ENCODE peak calls at places on chromosomes 5 and 9, in six cellular contexts. A is MM.1S, D is nephron progenitor cell, Q is A549, B is fibroblast of the aortic adventitia, T is neural crest cell. W is an unnamed sample.

GRCh38 chr9:21871256-21871975 is 69.0 kb downstream of the MTAP start:
- DNase-seq in T (no peak), A (no peak), B (no peak), D (no peak), Q (no peak), W (no peak)

GRCh38 chr9:105908069-105908468 is 213.7 kb downstream of the TMEM38B start:
- DNase-seq in Q (no peak), T (no peak), B (no peak), A (no peak), D (no peak), W (no peak)

GRCh38 chr9:23492126-23493002 is 333.7 kb downstream of the ELAVL2 start:
- DNase-seq in Q (peak; percentile 47), B (peak; percentile 54), T (peak; percentile 21), A (peak; percentile 33), D (peak; percentile 17), W (peak; percentile 18)

GRCh38 chr5:141753971-141754713 is 72.1 kb upstream of the ARAP3 start:
- DNase-seq in Q (peak; percentile 34), D (peak; percentile 74), T (peak; percentile 44), A (peak; percentile 59), B (peak; percentile 58), W (peak; percentile 70)

GRCh38 chr5:10030219-10030831 is 219.4 kb downstream of the ATPSCKMT start:
- DNase-seq in B (peak; percentile 64), A (no peak), D (peak; percentile 18), T (no peak), Q (peak; percentile 20), W (no peak)

GRCh38 chr5:141843156-141843927 is 34.9 kb downstream of the PCDH1 start:
- DNase-seq in B (peak; percentile 29), T (no peak), D (no peak), A (no peak), Q (no peak), W (no peak)

GRCh38 chr9:114249424-114250234 is 73.3 kb upstream of the ORM1 start:
- DNase-seq in T (no peak), B (no peak), A (no peak), D (no peak), Q (no peak), W (no peak)

GRCh38 chr9:135049460-135049859 is 38.0 kb upstream of the OLFM1 start:
- DNase-seq in T (no peak), B (no peak), Q (no peak), A (no peak), D (no peak), W (no peak)

GRCh38 chr5:149314571-149315111 is 30.7 kb upstream of the GRPEL2 start:
- DNase-seq in Q (no peak), B (no peak), D (no peak), A (no peak), T (no peak), W (no peak)
- TF ChIP-seq CTCF in Q (no peak), B (no peak), D (no peak), A (no peak), T (no peak), W (no peak)

DNA sequence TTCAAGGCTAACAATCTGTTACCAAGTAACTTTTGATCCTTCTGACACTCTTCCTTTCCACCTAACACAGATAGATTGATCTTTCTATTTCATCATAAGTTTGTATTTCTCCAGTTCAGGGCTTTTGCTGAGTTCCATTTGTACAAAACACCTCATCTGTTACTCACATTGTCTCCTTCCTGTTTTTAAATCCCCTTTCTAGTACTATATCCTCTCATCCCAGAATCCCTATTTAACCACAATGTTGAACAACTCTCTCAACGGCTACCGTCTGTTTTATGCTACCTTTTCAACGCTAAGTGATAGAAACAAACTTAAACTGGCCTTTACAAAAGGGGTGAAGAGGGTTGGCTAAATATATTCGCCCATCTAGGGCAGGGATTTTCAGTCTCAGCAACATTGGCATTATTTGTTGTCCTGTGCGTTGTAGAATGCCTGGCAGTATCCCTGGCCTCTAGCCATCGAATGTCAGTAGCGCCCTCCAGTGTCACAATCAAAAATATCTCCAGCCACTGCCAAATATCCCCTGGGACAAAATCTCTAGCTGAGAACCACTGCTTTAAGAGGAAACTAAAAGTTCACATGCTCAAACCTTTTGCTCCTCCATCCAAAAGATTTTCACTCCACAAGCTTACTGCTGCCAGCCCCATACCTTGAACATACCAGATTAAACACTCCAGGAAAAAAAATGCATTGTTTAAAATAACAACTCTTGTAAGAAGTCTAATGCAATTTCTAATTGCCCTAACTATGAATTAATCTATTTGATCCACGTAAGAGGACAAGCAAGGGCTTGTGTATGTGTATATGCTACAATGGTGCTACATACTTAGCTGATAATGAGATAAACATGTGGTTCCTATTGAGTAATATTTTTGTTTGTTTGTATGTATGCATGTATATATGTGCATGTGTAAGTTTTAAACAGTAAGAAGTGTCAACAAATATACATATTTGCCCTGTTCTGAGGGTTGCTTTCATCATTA is 344.0 kb downstream of the PTPRD start:
- DNase-seq in D (peak; percentile 62), B (peak; percentile 46), A (peak; percentile 37), T (peak; percentile 64), Q (peak; percentile 7), W (peak; percentile 11)
- TF ChIP-seq CTCF in D (peak; percentile 59), B (peak; percentile 35), A (peak; percentile 57), T (peak; percentile 67), Q (no peak), W (peak; percentile 51)

DNA sequence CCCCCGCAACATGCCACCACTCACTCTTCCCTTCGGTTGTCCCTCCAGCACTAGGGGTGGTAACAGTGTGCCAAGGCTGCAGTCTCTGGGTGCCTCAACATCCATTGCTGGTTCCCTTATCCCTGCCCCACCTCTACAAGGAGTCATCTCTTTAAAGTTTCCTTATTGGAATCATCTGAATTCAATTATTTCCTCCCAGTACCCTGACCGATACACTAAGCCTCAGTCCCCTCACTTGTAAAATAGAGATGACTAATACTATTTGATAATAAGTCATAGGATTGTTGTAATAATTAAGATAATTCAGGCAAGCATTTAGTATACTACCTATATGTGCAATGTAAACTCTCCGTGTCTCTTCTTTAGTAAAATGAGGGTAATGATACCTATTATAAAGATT is 352.5 kb downstream of the ENC1 start:
- DNase-seq in A (no peak), D (no peak), T (no peak), Q (no peak), B (no peak), W (no peak)
- TF ChIP-seq CTCF in A (no peak), D (no peak), T (no peak), Q (no peak), B (no peak), W (no peak)

GRCh38 chr9:34139477-34140146 is 13.1 kb upstream of the DCAF12 start:
- DNase-seq in D (no peak), A (no peak), B (peak; percentile 97), T (no peak), Q (peak; percentile 70), W (no peak)
- TF ChIP-seq CTCF in D (no peak), A (no peak), B (peak; percentile 62), T (no peak), Q (peak; percentile 40), W (peak; percentile 26)

DNA sequence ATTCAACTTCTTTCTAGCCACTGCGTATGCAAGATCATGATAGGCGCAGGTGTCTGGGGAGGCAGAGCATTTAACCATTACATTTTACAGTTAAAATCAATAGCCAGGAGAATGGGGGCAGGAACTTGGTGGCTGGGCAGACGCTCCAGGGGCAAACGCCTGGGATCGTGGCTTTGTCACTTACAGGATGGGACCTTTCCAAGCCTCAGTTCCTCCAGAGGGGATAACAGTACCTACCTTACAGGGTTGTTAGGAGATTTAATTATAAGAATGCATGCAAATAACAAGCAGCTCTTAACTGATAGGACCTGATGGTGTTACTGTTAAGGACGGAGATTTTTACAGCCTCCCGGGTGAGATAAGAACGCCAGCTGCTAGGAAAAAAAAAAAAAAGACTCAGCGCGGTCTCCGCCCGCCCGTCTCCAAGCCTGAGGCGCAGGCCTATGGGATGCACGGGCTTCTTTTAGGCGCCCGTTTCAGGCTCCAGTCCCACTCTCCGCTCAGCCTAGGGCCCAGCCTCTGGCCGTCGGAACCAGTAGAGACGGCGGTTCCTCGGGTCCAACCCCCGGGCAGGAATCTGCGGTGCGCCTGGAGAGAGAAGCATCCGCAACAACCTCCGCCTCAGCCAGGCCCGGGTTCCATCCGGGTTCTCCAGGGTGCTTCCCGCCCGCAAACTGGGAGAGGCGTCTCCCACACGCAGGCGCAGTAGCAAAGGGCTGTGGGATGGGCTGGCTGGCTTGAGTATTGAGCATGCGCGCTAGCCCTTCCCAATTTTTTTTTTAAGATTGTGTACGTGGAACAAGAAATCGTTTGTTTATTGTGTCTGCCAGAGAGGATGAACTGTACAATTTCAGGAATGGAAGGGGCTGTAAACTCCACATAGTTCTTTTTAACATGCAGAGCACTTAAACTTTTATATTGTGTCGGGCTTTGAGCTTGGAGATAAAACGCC is at the start of gene FAM200C:
- DNase-seq in Q (peak; percentile 94), A (peak; percentile 86), D (peak; percentile 91), B (peak; percentile 95), T (peak; percentile 88), W (peak; percentile 85)
- TF ChIP-seq CTCF in Q (no peak), A (no peak), D (no peak), B (no peak), T (no peak), W (no peak)

GRCh38 chr5:176810687-176811501 is 535 bp downstream of the UNC5A start:
- DNase-seq in T (no peak), B (no peak), Q (no peak), D (no peak), A (no peak), W (no peak)
- TF ChIP-seq CTCF in T (no peak), B (no peak), Q (no peak), D (no peak), A (no peak), W (no peak)

GRCh38 chr9:126523621-126524111 is 90.1 kb upstream of the LMX1B start:
- DNase-seq in Q (no peak), T (no peak), D (no peak), B (no peak), A (no peak), W (no peak)
- TF ChIP-seq CTCF in Q (no peak), T (no peak), D (no peak), B (no peak), A (no peak), W (no peak)

DNA sequence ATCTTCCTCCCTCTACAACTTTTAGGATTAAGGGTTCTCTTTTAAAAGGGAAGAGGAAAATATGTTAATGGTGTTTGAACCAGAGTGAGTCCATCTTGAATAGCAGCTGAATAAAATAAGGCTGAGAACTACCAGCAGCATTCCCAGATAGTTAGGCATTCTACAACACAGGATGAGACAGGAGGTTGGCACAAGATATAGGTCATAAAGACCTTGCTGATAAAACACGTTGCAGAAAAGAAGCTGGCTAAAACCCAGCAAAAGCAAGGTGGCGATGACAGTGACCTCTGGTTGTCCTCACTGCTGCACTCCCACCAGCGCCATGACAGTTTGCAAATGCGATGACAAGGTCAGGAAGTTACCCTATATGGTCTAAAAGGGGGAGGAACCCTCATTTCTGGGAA is 77.8 kb downstream of the PLK2 start:
- DNase-seq in D (no peak), T (no peak), Q (no peak), A (no peak), B (no peak), W (no peak)
- TF ChIP-seq CTCF in D (no peak), T (no peak), Q (no peak), A (no peak), B (no peak), W (no peak)

GRCh38 chr9:111038336-111039202 is at the start of gene LPAR1:
- DNase-seq in D (peak; percentile 70), B (peak; percentile 68), Q (peak; percentile 65), T (peak; percentile 52), A (no peak), W (peak; percentile 14)
- TF ChIP-seq CTCF in D (no peak), B (peak; percentile 5), Q (peak; percentile 4), T (no peak), A (no peak), W (no peak)